ENCODE peak calls at places on chromosomes 12 and 14, in ten cellular contexts. One of them, this sample, is unnamed. For H3K4me1, the result is how much of the 10 kb centered on the place peaks cover.

GRCh38 chr14:85131523-85131922 is 398.4 kb upstream of the FLRT2 start:
- DNase-seq in spleen: no peak
- DNase-seq in heart left ventricle: no peak
- DNase-seq in BE2C: no peak
- DNase-seq in lower lobe of right lung: no peak
- DNase-seq in OCI-LY7: peak
- DNase-seq in CD8-positive, alpha-beta T cell: no peak
- DNase-seq in A549: no peak
- DNase-seq in left lung: peak
- DNase-seq in ascending aorta: no peak
- DNase-seq in this sample: no peak

GRCh38 chr14:69792887-69793421 is 4.1 kb downstream of the SLC10A1 start:
- DNase-seq in spleen: no peak
- DNase-seq in heart left ventricle: no peak
- DNase-seq in BE2C: no peak
- DNase-seq in lower lobe of right lung: no peak
- DNase-seq in OCI-LY7: no peak
- DNase-seq in CD8-positive, alpha-beta T cell: no peak
- DNase-seq in A549: no peak
- DNase-seq in left lung: no peak
- DNase-seq in ascending aorta: no peak
- DNase-seq in this sample: no peak

GRCh38 chr14:52020866-52021717 is 31.7 kb downstream of the RTRAF start:
- DNase-seq in spleen: no peak
- DNase-seq in heart left ventricle: no peak
- DNase-seq in BE2C: no peak
- DNase-seq in lower lobe of right lung: no peak
- DNase-seq in OCI-LY7: no peak
- DNase-seq in CD8-positive, alpha-beta T cell: no peak
- DNase-seq in A549: no peak
- DNase-seq in left lung: no peak
- DNase-seq in ascending aorta: no peak
- DNase-seq in this sample: peak

GRCh38 chr14:85421166-85421877 is 108.6 kb upstream of the FLRT2 start:
- DNase-seq in spleen: no peak
- DNase-seq in heart left ventricle: no peak
- DNase-seq in BE2C: no peak
- DNase-seq in lower lobe of right lung: no peak
- DNase-seq in OCI-LY7: no peak
- DNase-seq in CD8-positive, alpha-beta T cell: no peak
- DNase-seq in A549: no peak
- DNase-seq in left lung: no peak
- DNase-seq in ascending aorta: no peak
- DNase-seq in this sample: no peak

GRCh38 chr12:32312049-32312670 is 87.2 kb upstream of the FGD4 start:
- DNase-seq in spleen: no peak
- DNase-seq in heart left ventricle: no peak
- DNase-seq in BE2C: no peak
- DNase-seq in lower lobe of right lung: no peak
- DNase-seq in OCI-LY7: peak
- DNase-seq in CD8-positive, alpha-beta T cell: no peak
- DNase-seq in A549: peak
- DNase-seq in left lung: no peak
- DNase-seq in ascending aorta: no peak
- DNase-seq in this sample: peak

GRCh38 chr12:5402009-5402408 is 29.9 kb upstream of the NTF3 start:
- DNase-seq in spleen: no peak
- DNase-seq in heart left ventricle: no peak
- DNase-seq in BE2C: no peak
- DNase-seq in lower lobe of right lung: no peak
- DNase-seq in OCI-LY7: no peak
- DNase-seq in CD8-positive, alpha-beta T cell: no peak
- DNase-seq in A549: no peak
- DNase-seq in left lung: no peak
- DNase-seq in ascending aorta: no peak
- DNase-seq in this sample: no peak

GRCh38 chr12:123160801-123161487 is 10.1 kb upstream of the PITPNM2 start:
- DNase-seq in spleen: no peak
- DNase-seq in heart left ventricle: no peak
- DNase-seq in BE2C: no peak
- DNase-seq in lower lobe of right lung: no peak
- DNase-seq in OCI-LY7: no peak
- DNase-seq in CD8-positive, alpha-beta T cell: no peak
- DNase-seq in A549: no peak
- DNase-seq in left lung: no peak
- DNase-seq in ascending aorta: no peak
- DNase-seq in this sample: no peak

GRCh38 chr12:81992461-81992860 is 233.3 kb upstream of the PPFIA2 start:
- DNase-seq in spleen: no peak
- DNase-seq in heart left ventricle: no peak
- DNase-seq in BE2C: no peak
- DNase-seq in lower lobe of right lung: no peak
- DNase-seq in OCI-LY7: no peak
- DNase-seq in CD8-positive, alpha-beta T cell: peak
- DNase-seq in A549: no peak
- DNase-seq in left lung: no peak
- DNase-seq in ascending aorta: no peak
- DNase-seq in this sample: peak

DNA sequence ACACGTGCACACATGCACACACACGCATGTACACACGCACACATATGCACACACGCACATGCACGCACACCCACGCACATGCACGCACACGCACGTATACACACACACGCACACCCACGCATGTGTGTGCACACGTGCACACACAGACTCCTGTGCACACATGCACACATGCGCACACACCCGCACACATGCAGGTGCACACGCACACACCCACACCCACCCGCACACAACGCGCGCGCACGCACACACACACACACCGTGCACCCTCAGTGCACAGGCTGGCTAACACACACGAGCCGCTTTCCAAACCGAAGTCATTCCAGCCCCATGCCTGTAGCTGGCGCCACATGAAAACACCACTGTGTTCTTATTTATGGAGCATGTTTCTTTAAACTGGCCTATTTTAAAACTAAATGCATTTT is 45.3 kb downstream of the GALNT9 start:
- DNase-seq in spleen: no peak
- DNase-seq in heart left ventricle: no peak
- DNase-seq in BE2C: no peak
- DNase-seq in lower lobe of right lung: peak
- DNase-seq in OCI-LY7: peak
- DNase-seq in CD8-positive, alpha-beta T cell: no peak
- DNase-seq in A549: no peak
- DNase-seq in left lung: no peak
- DNase-seq in ascending aorta: no peak
- DNase-seq in this sample: peak
- TF ChIP-seq CTCF in spleen: no peak
- TF ChIP-seq CTCF in heart left ventricle: no peak
- TF ChIP-seq CTCF in BE2C: peak
- TF ChIP-seq CTCF in lower lobe of right lung: no peak
- TF ChIP-seq CTCF in OCI-LY7: peak
- TF ChIP-seq CTCF in CD8-positive, alpha-beta T cell: no peak
- TF ChIP-seq CTCF in A549: peak
- TF ChIP-seq CTCF in left lung: no peak
- TF ChIP-seq CTCF in ascending aorta: no peak
- TF ChIP-seq CTCF in this sample: peak

GRCh38 chr14:96129128-96129736 is 75.4 kb upstream of the BDKRB2 start:
- DNase-seq in spleen: no peak
- DNase-seq in heart left ventricle: no peak
- DNase-seq in BE2C: no peak
- DNase-seq in lower lobe of right lung: no peak
- DNase-seq in OCI-LY7: no peak
- DNase-seq in CD8-positive, alpha-beta T cell: no peak
- DNase-seq in A549: no peak
- DNase-seq in left lung: no peak
- DNase-seq in ascending aorta: no peak
- DNase-seq in this sample: no peak

GRCh38 chr14:96126339-96126770 is 78.3 kb upstream of the BDKRB2 start:
- DNase-seq in spleen: no peak
- DNase-seq in heart left ventricle: no peak
- DNase-seq in BE2C: no peak
- DNase-seq in lower lobe of right lung: no peak
- DNase-seq in OCI-LY7: no peak
- DNase-seq in CD8-positive, alpha-beta T cell: peak
- DNase-seq in A549: no peak
- DNase-seq in left lung: no peak
- DNase-seq in ascending aorta: no peak
- DNase-seq in this sample: no peak

GRCh38 chr14:96130391-96130790 is 74.2 kb upstream of the BDKRB2 start:
- DNase-seq in spleen: no peak
- DNase-seq in heart left ventricle: no peak
- DNase-seq in BE2C: no peak
- DNase-seq in lower lobe of right lung: no peak
- DNase-seq in OCI-LY7: no peak
- DNase-seq in CD8-positive, alpha-beta T cell: no peak
- DNase-seq in A549: no peak
- DNase-seq in left lung: no peak
- DNase-seq in ascending aorta: no peak
- DNase-seq in this sample: no peak

GRCh38 chr14:96125536-96125935 is 79.1 kb upstream of the BDKRB2 start:
- DNase-seq in spleen: no peak
- DNase-seq in heart left ventricle: no peak
- DNase-seq in BE2C: peak
- DNase-seq in lower lobe of right lung: no peak
- DNase-seq in OCI-LY7: no peak
- DNase-seq in CD8-positive, alpha-beta T cell: no peak
- DNase-seq in A549: no peak
- DNase-seq in left lung: no peak
- DNase-seq in ascending aorta: no peak
- DNase-seq in this sample: no peak

DNA sequence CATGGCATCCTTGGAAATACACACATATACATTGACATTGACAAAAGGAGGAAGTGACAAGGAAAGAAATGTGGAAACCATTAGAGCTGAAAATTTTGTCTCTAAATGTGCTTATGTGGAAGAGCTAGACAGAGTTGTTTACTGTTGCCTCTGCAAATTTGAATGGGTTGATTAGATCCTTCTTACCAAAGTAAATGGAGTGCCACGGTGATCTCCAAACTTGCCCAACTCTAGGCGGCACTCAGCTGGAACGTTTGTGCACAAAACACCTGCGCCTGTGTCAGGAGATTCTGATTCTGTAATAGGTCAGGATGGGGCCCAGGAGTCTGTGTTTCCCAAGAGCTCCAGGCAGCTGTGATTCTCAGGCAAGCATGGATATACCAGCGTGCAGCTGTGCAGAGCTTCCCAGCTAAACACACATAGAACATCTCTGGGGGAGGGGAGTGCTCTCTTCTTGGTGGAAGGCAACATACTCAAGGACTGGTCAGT is 77.8 kb upstream of the BDKRB2 start:
- DNase-seq in spleen: no peak
- DNase-seq in heart left ventricle: no peak
- DNase-seq in BE2C: no peak
- DNase-seq in lower lobe of right lung: no peak
- DNase-seq in OCI-LY7: no peak
- DNase-seq in CD8-positive, alpha-beta T cell: no peak
- DNase-seq in A549: no peak
- DNase-seq in left lung: no peak
- DNase-seq in ascending aorta: no peak
- DNase-seq in this sample: no peak
- H3K4me1 ChIP-seq in spleen: under half
- H3K4me1 ChIP-seq in heart left ventricle: under half
- H3K4me1 ChIP-seq in BE2C: under half
- H3K4me1 ChIP-seq in lower lobe of right lung: under half
- H3K4me1 ChIP-seq in OCI-LY7: under half
- H3K4me1 ChIP-seq in CD8-positive, alpha-beta T cell: under half
- H3K4me1 ChIP-seq in A549: under half
- H3K4me1 ChIP-seq in left lung: under half
- H3K4me1 ChIP-seq in ascending aorta: under half
- H3K4me1 ChIP-seq in this sample: under half

GRCh38 chr12:108193493-108193892 is 64.4 kb downstream of the WSCD2 start:
- DNase-seq in spleen: no peak
- DNase-seq in heart left ventricle: no peak
- DNase-seq in BE2C: no peak
- DNase-seq in lower lobe of right lung: no peak
- DNase-seq in OCI-LY7: no peak
- DNase-seq in CD8-positive, alpha-beta T cell: no peak
- DNase-seq in A549: no peak
- DNase-seq in left lung: no peak
- DNase-seq in ascending aorta: no peak
- DNase-seq in this sample: no peak

GRCh38 chr12:108191086-108191485 is 62.0 kb downstream of the WSCD2 start:
- DNase-seq in spleen: no peak
- DNase-seq in heart left ventricle: no peak
- DNase-seq in BE2C: no peak
- DNase-seq in lower lobe of right lung: no peak
- DNase-seq in OCI-LY7: no peak
- DNase-seq in CD8-positive, alpha-beta T cell: no peak
- DNase-seq in A549: no peak
- DNase-seq in left lung: no peak
- DNase-seq in ascending aorta: no peak
- DNase-seq in this sample: no peak

GRCh38 chr12:108193922-108194321 is 64.8 kb downstream of the WSCD2 start:
- DNase-seq in spleen: no peak
- DNase-seq in heart left ventricle: no peak
- DNase-seq in BE2C: peak
- DNase-seq in lower lobe of right lung: no peak
- DNase-seq in OCI-LY7: peak
- DNase-seq in CD8-positive, alpha-beta T cell: no peak
- DNase-seq in A549: peak
- DNase-seq in left lung: no peak
- DNase-seq in ascending aorta: no peak
- DNase-seq in this sample: peak

GRCh38 chr12:108190529-108190928 is 61.4 kb downstream of the WSCD2 start:
- DNase-seq in spleen: no peak
- DNase-seq in heart left ventricle: peak
- DNase-seq in BE2C: no peak
- DNase-seq in lower lobe of right lung: no peak
- DNase-seq in OCI-LY7: no peak
- DNase-seq in CD8-positive, alpha-beta T cell: no peak
- DNase-seq in A549: no peak
- DNase-seq in left lung: no peak
- DNase-seq in ascending aorta: no peak
- DNase-seq in this sample: no peak

GRCh38 chr12:108191938-108192337 is 62.9 kb downstream of the WSCD2 start:
- DNase-seq in spleen: no peak
- DNase-seq in heart left ventricle: no peak
- DNase-seq in BE2C: no peak
- DNase-seq in lower lobe of right lung: no peak
- DNase-seq in OCI-LY7: no peak
- DNase-seq in CD8-positive, alpha-beta T cell: no peak
- DNase-seq in A549: no peak
- DNase-seq in left lung: no peak
- DNase-seq in ascending aorta: no peak
- DNase-seq in this sample: no peak
- TF ChIP-seq CTCF in spleen: no peak
- TF ChIP-seq CTCF in heart left ventricle: no peak
- TF ChIP-seq CTCF in BE2C: no peak
- TF ChIP-seq CTCF in lower lobe of right lung: no peak
- TF ChIP-seq CTCF in OCI-LY7: no peak
- TF ChIP-seq CTCF in CD8-positive, alpha-beta T cell: no peak
- TF ChIP-seq CTCF in A549: no peak
- TF ChIP-seq CTCF in left lung: no peak
- TF ChIP-seq CTCF in ascending aorta: no peak
- TF ChIP-seq CTCF in this sample: no peak

GRCh38 chr12:92363295-92364146 is 217.9 kb upstream of the BTG1 start:
- DNase-seq in spleen: peak
- DNase-seq in heart left ventricle: peak
- DNase-seq in BE2C: peak
- DNase-seq in lower lobe of right lung: peak
- DNase-seq in OCI-LY7: peak
- DNase-seq in CD8-positive, alpha-beta T cell: peak
- DNase-seq in A549: no peak
- DNase-seq in left lung: peak
- DNase-seq in ascending aorta: no peak
- DNase-seq in this sample: peak

GRCh38 chr12:92362109-92362508 is 216.5 kb upstream of the BTG1 start:
- DNase-seq in spleen: no peak
- DNase-seq in heart left ventricle: no peak
- DNase-seq in BE2C: no peak
- DNase-seq in lower lobe of right lung: no peak
- DNase-seq in OCI-LY7: no peak
- DNase-seq in CD8-positive, alpha-beta T cell: no peak
- DNase-seq in A549: no peak
- DNase-seq in left lung: no peak
- DNase-seq in ascending aorta: no peak
- DNase-seq in this sample: no peak

GRCh38 chr12:92362785-92363184 is 217.1 kb upstream of the BTG1 start:
- DNase-seq in spleen: no peak
- DNase-seq in heart left ventricle: no peak
- DNase-seq in BE2C: no peak
- DNase-seq in lower lobe of right lung: no peak
- DNase-seq in OCI-LY7: peak
- DNase-seq in CD8-positive, alpha-beta T cell: no peak
- DNase-seq in A549: no peak
- DNase-seq in left lung: no peak
- DNase-seq in ascending aorta: no peak
- DNase-seq in this sample: no peak

GRCh38 chr12:92357584-92358261 is 212.1 kb upstream of the BTG1 start:
- DNase-seq in spleen: no peak
- DNase-seq in heart left ventricle: no peak
- DNase-seq in BE2C: no peak
- DNase-seq in lower lobe of right lung: no peak
- DNase-seq in OCI-LY7: no peak
- DNase-seq in CD8-positive, alpha-beta T cell: no peak
- DNase-seq in A549: no peak
- DNase-seq in left lung: no peak
- DNase-seq in ascending aorta: no peak
- DNase-seq in this sample: no peak

GRCh38 chr12:92360543-92360942 is 214.9 kb upstream of the BTG1 start:
- DNase-seq in spleen: no peak
- DNase-seq in heart left ventricle: no peak
- DNase-seq in BE2C: no peak
- DNase-seq in lower lobe of right lung: no peak
- DNase-seq in OCI-LY7: no peak
- DNase-seq in CD8-positive, alpha-beta T cell: peak
- DNase-seq in A549: no peak
- DNase-seq in left lung: no peak
- DNase-seq in ascending aorta: no peak
- DNase-seq in this sample: no peak
- H3K4me1 ChIP-seq in spleen: under half
- H3K4me1 ChIP-seq in heart left ventricle: under half
- H3K4me1 ChIP-seq in BE2C: under half
- H3K4me1 ChIP-seq in lower lobe of right lung: under half
- H3K4me1 ChIP-seq in OCI-LY7: half or more
- H3K4me1 ChIP-seq in CD8-positive, alpha-beta T cell: half or more
- H3K4me1 ChIP-seq in A549: under half
- H3K4me1 ChIP-seq in left lung: under half
- H3K4me1 ChIP-seq in ascending aorta: under half
- H3K4me1 ChIP-seq in this sample: under half